ENCODE peak calls at places on chromosomes 11 and 22, in four cellular contexts. One of them, this sample, is unnamed.

GRCh38 chr11:92770981-92771380 is 198.5 kb upstream of the MTNR1B start:
- DNase-seq in K562: no peak
- DNase-seq in IMR-90: no peak
- DNase-seq in GM12878: no peak
- DNase-seq in this sample: no peak

GRCh38 chr22:19648419-19648929 is 65.8 kb upstream of the SEPTIN5 start:
- DNase-seq in K562: peak
- DNase-seq in IMR-90: no peak
- DNase-seq in GM12878: no peak
- DNase-seq in this sample: peak

GRCh38 chr11:121533556-121534050 is 80.8 kb upstream of the SORL1-AS1 start:
- DNase-seq in K562: no peak
- DNase-seq in IMR-90: no peak
- DNase-seq in GM12878: no peak
- DNase-seq in this sample: no peak

GRCh38 chr11:68432874-68433273 is 27.7 kb upstream of the PPP6R3 start:
- DNase-seq in K562: no peak
- DNase-seq in IMR-90: no peak
- DNase-seq in GM12878: no peak
- DNase-seq in this sample: no peak

GRCh38 chr11:126968915-126969314 is 31.7 kb downstream of the KIRREL3 start:
- DNase-seq in K562: peak
- DNase-seq in IMR-90: peak
- DNase-seq in GM12878: no peak
- DNase-seq in this sample: no peak

GRCh38 chr11:66887531-66887930 is 30.7 kb downstream of the LRFN4 start:
- DNase-seq in K562: no peak
- DNase-seq in IMR-90: no peak
- DNase-seq in GM12878: no peak
- DNase-seq in this sample: no peak

GRCh38 chr11:19792510-19792909 is 79.9 kb downstream of the NAV2 start:
- DNase-seq in K562: no peak
- DNase-seq in IMR-90: no peak
- DNase-seq in GM12878: no peak
- DNase-seq in this sample: no peak

GRCh38 chr11:12119502-12119901 is 9.1 kb downstream of the MICAL2 start:
- DNase-seq in K562: no peak
- DNase-seq in IMR-90: no peak
- DNase-seq in GM12878: no peak
- DNase-seq in this sample: no peak

GRCh38 chr11:538431-539051 is 1.2 kb downstream of the LRRC56 start:
- DNase-seq in K562: no peak
- DNase-seq in IMR-90: no peak
- DNase-seq in GM12878: no peak
- DNase-seq in this sample: no peak

GRCh38 chr11:12377106-12377823 is at the start of gene PARVA:
- DNase-seq in K562: no peak
- DNase-seq in IMR-90: peak
- DNase-seq in GM12878: no peak
- DNase-seq in this sample: peak

GRCh38 chr22:26330971-26331625 is 98.0 kb upstream of the ASPHD2 start:
- DNase-seq in K562: peak
- DNase-seq in IMR-90: peak
- DNase-seq in GM12878: peak
- DNase-seq in this sample: peak
- TF ChIP-seq FOS in K562: no peak
- TF ChIP-seq FOS in IMR-90: no peak
- TF ChIP-seq FOS in GM12878: no peak
- TF ChIP-seq FOS in this sample: no peak

GRCh38 chr11:123233978-123234340 is 38.9 kb upstream of the CLMP start:
- DNase-seq in K562: no peak
- DNase-seq in IMR-90: no peak
- DNase-seq in GM12878: no peak
- DNase-seq in this sample: no peak
- H2AFZ ChIP-seq in K562: no peak
- H2AFZ ChIP-seq in IMR-90: no peak
- H2AFZ ChIP-seq in GM12878: peak
- H2AFZ ChIP-seq in this sample: no peak

GRCh38 chr11:65617990-65618751 is 2.6 kb downstream of the PCNX3 start:
- DNase-seq in K562: no peak
- DNase-seq in IMR-90: no peak
- DNase-seq in GM12878: no peak
- DNase-seq in this sample: no peak

GRCh38 chr11:65616575-65617001 is 1.0 kb downstream of the PCNX3 start:
- DNase-seq in K562: peak
- DNase-seq in IMR-90: no peak
- DNase-seq in GM12878: no peak
- DNase-seq in this sample: no peak

GRCh38 chr11:65618763-65619162 is 3.2 kb downstream of the PCNX3 start:
- DNase-seq in K562: no peak
- DNase-seq in IMR-90: no peak
- DNase-seq in GM12878: no peak
- DNase-seq in this sample: no peak

GRCh38 chr11:65615950-65616574 is 486 bp downstream of the PCNX3 start:
- DNase-seq in K562: peak
- DNase-seq in IMR-90: no peak
- DNase-seq in GM12878: no peak
- DNase-seq in this sample: no peak

GRCh38 chr11:65617136-65617850 is 1.7 kb downstream of the PCNX3 start:
- DNase-seq in K562: no peak
- DNase-seq in IMR-90: no peak
- DNase-seq in GM12878: no peak
- DNase-seq in this sample: no peak
- H3K4me3 ChIP-seq in K562: peak
- H3K4me3 ChIP-seq in IMR-90: no peak
- H3K4me3 ChIP-seq in GM12878: peak
- H3K4me3 ChIP-seq in this sample: no peak

DNA sequence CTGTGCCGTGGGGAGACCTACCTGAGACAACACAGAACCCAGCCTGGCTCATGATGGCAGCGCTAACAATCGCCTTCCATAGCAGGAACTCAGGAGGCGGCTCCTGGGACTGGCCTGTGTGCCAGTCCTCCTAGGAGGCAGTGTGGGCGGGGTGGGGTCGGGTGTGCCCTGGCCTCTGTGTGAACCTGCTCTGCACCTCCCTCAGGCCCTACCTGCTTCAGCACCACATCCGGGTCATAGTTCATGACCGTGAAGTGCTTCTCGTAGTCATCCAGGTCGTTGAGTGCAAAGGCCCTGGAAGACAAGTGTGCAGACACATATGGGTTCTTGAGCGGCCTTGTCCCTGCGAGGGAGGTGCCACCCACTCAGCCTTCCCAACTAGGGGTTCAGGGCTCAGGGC is 15.3 kb downstream of the TTLL12 start:
- DNase-seq in K562: no peak
- DNase-seq in IMR-90: no peak
- DNase-seq in GM12878: no peak
- DNase-seq in this sample: no peak
- TF ChIP-seq FOS in K562: no peak
- TF ChIP-seq FOS in IMR-90: no peak
- TF ChIP-seq FOS in GM12878: no peak
- TF ChIP-seq FOS in this sample: no peak

GRCh38 chr11:102286292-102286691 is 31.0 kb upstream of the BIRC3 start:
- DNase-seq in K562: no peak
- DNase-seq in IMR-90: no peak
- DNase-seq in GM12878: no peak
- DNase-seq in this sample: no peak

GRCh38 chr11:102288745-102289083 is 28.6 kb upstream of the BIRC3 start:
- DNase-seq in K562: no peak
- DNase-seq in IMR-90: no peak
- DNase-seq in GM12878: no peak
- DNase-seq in this sample: no peak

GRCh38 chr11:102291831-102292230 is 25.5 kb upstream of the BIRC3 start:
- DNase-seq in K562: no peak
- DNase-seq in IMR-90: no peak
- DNase-seq in GM12878: no peak
- DNase-seq in this sample: no peak

GRCh38 chr11:102287963-102288744 is 29.1 kb upstream of the BIRC3 start:
- DNase-seq in K562: peak
- DNase-seq in IMR-90: peak
- DNase-seq in GM12878: peak
- DNase-seq in this sample: peak

GRCh38 chr11:102289510-102290078 is 27.7 kb upstream of the BIRC3 start:
- DNase-seq in K562: no peak
- DNase-seq in IMR-90: no peak
- DNase-seq in GM12878: no peak
- DNase-seq in this sample: no peak
- H2AFZ ChIP-seq in K562: no peak
- H2AFZ ChIP-seq in IMR-90: peak
- H2AFZ ChIP-seq in GM12878: peak
- H2AFZ ChIP-seq in this sample: no peak

DNA sequence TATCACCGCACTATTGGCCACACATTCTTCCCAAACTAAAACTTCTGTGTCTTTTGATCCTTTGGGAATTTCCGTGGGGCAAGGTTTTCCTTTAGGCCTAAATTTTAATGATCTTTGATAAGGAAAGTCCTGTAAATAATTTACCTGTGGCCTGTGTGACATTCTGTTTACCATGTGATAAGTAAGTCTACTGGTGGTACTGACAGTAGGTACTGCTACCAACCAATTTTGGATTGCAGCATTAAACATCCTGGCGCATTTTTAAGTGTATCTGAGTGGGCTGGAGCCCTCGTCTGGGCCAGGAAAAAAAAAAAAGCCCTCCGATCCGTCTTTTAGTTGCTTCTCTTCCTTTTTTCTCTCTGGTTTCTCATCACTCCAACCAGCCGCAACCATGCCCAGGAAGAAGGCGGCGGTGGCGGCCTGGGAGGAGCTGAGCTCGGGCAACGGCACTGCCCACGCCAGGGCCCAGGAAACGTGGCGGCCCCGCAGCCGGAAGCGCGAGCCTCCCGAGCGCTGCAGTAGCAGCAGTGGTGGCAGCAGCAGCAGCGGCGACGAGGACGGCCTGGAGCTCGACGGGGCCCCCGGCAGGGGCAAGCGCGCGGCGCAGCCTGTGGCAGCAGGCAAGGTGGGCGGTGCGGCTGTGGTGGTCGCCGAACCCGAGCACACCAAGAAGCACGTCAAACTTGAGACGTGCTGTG is 33.6 kb downstream of the ASRGL1 start:
- DNase-seq in K562: no peak
- DNase-seq in IMR-90: no peak
- DNase-seq in GM12878: no peak
- DNase-seq in this sample: no peak
- H3K4me3 ChIP-seq in K562: no peak
- H3K4me3 ChIP-seq in IMR-90: no peak
- H3K4me3 ChIP-seq in GM12878: no peak
- H3K4me3 ChIP-seq in this sample: no peak

GRCh38 chr11:94473177-94473799 is 20.4 kb downstream of the MRE11 start:
- DNase-seq in K562: no peak
- DNase-seq in IMR-90: peak
- DNase-seq in GM12878: peak
- DNase-seq in this sample: no peak
- TF ChIP-seq FOS in K562: no peak
- TF ChIP-seq FOS in IMR-90: no peak
- TF ChIP-seq FOS in GM12878: no peak
- TF ChIP-seq FOS in this sample: no peak

This sample was measured in endothelial cell of umbilical vein.